ENCODE peak calls at places on chromosomes 16 and 17, in ten cellular contexts. One of them, this sample, is unnamed.

GRCh38 chr16:52453661-52454060 is 93.3 kb downstream of the TOX3 start:
- DNase-seq in stimulated activated CD4-positive, alpha-beta T cell treated with anti-CD3 and anti-CD28 coated beads, TNF-alpha, amount 100 ng/mL, for 1 hour: no peak
- DNase-seq in AG04450: no peak
- DNase-seq in NCI-H1092: no peak
- DNase-seq in nephron progenitor cell: no peak
- DNase-seq in tibial nerve: no peak
- DNase-seq in glutamatergic neuron: no peak
- DNase-seq in cardiac fibroblast: no peak
- DNase-seq in testis: no peak
- DNase-seq in naive B cell: no peak
- DNase-seq in this sample: no peak

GRCh38 chr16:81601008-81601428 is 156.4 kb downstream of the CMIP start:
- DNase-seq in stimulated activated CD4-positive, alpha-beta T cell treated with anti-CD3 and anti-CD28 coated beads, TNF-alpha, amount 100 ng/mL, for 1 hour: no peak
- DNase-seq in AG04450: no peak
- DNase-seq in NCI-H1092: no peak
- DNase-seq in nephron progenitor cell: no peak
- DNase-seq in tibial nerve: no peak
- DNase-seq in glutamatergic neuron: no peak
- DNase-seq in cardiac fibroblast: peak
- DNase-seq in testis: no peak
- DNase-seq in naive B cell: no peak
- DNase-seq in this sample: peak

GRCh38 chr17:76738468-76738850 is 540 bp downstream of the MFSD11 start:
- DNase-seq in stimulated activated CD4-positive, alpha-beta T cell treated with anti-CD3 and anti-CD28 coated beads, TNF-alpha, amount 100 ng/mL, for 1 hour: no peak
- DNase-seq in AG04450: no peak
- DNase-seq in NCI-H1092: no peak
- DNase-seq in nephron progenitor cell: no peak
- DNase-seq in tibial nerve: no peak
- DNase-seq in glutamatergic neuron: no peak
- DNase-seq in cardiac fibroblast: peak
- DNase-seq in testis: no peak
- DNase-seq in naive B cell: no peak
- DNase-seq in this sample: no peak

GRCh38 chr17:10183931-10184930 is 14.2 kb downstream of the GAS7 start:
- DNase-seq in stimulated activated CD4-positive, alpha-beta T cell treated with anti-CD3 and anti-CD28 coated beads, TNF-alpha, amount 100 ng/mL, for 1 hour: no peak
- DNase-seq in AG04450: no peak
- DNase-seq in NCI-H1092: no peak
- DNase-seq in nephron progenitor cell: no peak
- DNase-seq in tibial nerve: no peak
- DNase-seq in glutamatergic neuron: no peak
- DNase-seq in cardiac fibroblast: no peak
- DNase-seq in testis: no peak
- DNase-seq in naive B cell: no peak
- DNase-seq in this sample: no peak

GRCh38 chr16:50209548-50210265 is 56.6 kb downstream of the TENT4B start:
- DNase-seq in stimulated activated CD4-positive, alpha-beta T cell treated with anti-CD3 and anti-CD28 coated beads, TNF-alpha, amount 100 ng/mL, for 1 hour: no peak
- DNase-seq in AG04450: no peak
- DNase-seq in NCI-H1092: no peak
- DNase-seq in nephron progenitor cell: no peak
- DNase-seq in tibial nerve: no peak
- DNase-seq in glutamatergic neuron: no peak
- DNase-seq in cardiac fibroblast: no peak
- DNase-seq in testis: no peak
- DNase-seq in naive B cell: peak
- DNase-seq in this sample: no peak

GRCh38 chr17:2598166-2598565 is 4.7 kb downstream of the PAFAH1B1 start:
- DNase-seq in stimulated activated CD4-positive, alpha-beta T cell treated with anti-CD3 and anti-CD28 coated beads, TNF-alpha, amount 100 ng/mL, for 1 hour: no peak
- DNase-seq in AG04450: no peak
- DNase-seq in NCI-H1092: no peak
- DNase-seq in nephron progenitor cell: no peak
- DNase-seq in tibial nerve: no peak
- DNase-seq in glutamatergic neuron: no peak
- DNase-seq in cardiac fibroblast: peak
- DNase-seq in testis: no peak
- DNase-seq in naive B cell: no peak
- DNase-seq in this sample: no peak

GRCh38 chr17:80187090-80187489 is 17.3 kb downstream of the CARD14 start:
- DNase-seq in stimulated activated CD4-positive, alpha-beta T cell treated with anti-CD3 and anti-CD28 coated beads, TNF-alpha, amount 100 ng/mL, for 1 hour: no peak
- DNase-seq in AG04450: no peak
- DNase-seq in NCI-H1092: no peak
- DNase-seq in nephron progenitor cell: no peak
- DNase-seq in tibial nerve: peak
- DNase-seq in glutamatergic neuron: no peak
- DNase-seq in cardiac fibroblast: peak
- DNase-seq in testis: no peak
- DNase-seq in naive B cell: no peak
- DNase-seq in this sample: no peak

GRCh38 chr17:17780941-17781590 is 55.7 kb downstream of the SREBF1 start:
- DNase-seq in stimulated activated CD4-positive, alpha-beta T cell treated with anti-CD3 and anti-CD28 coated beads, TNF-alpha, amount 100 ng/mL, for 1 hour: no peak
- DNase-seq in AG04450: peak
- DNase-seq in NCI-H1092: no peak
- DNase-seq in nephron progenitor cell: peak
- DNase-seq in tibial nerve: no peak
- DNase-seq in glutamatergic neuron: no peak
- DNase-seq in cardiac fibroblast: peak
- DNase-seq in testis: peak
- DNase-seq in naive B cell: no peak
- DNase-seq in this sample: peak

GRCh38 chr17:75913537-75914210 is 9.0 kb upstream of the MRPL38 start:
- DNase-seq in stimulated activated CD4-positive, alpha-beta T cell treated with anti-CD3 and anti-CD28 coated beads, TNF-alpha, amount 100 ng/mL, for 1 hour: no peak
- DNase-seq in AG04450: no peak
- DNase-seq in NCI-H1092: no peak
- DNase-seq in nephron progenitor cell: no peak
- DNase-seq in tibial nerve: no peak
- DNase-seq in glutamatergic neuron: no peak
- DNase-seq in cardiac fibroblast: no peak
- DNase-seq in testis: no peak
- DNase-seq in naive B cell: no peak
- DNase-seq in this sample: no peak

GRCh38 chr16:28977703-28978641 is 3.4 kb downstream of the SPNS1 start:
- DNase-seq in stimulated activated CD4-positive, alpha-beta T cell treated with anti-CD3 and anti-CD28 coated beads, TNF-alpha, amount 100 ng/mL, for 1 hour: no peak
- DNase-seq in AG04450: no peak
- DNase-seq in NCI-H1092: no peak
- DNase-seq in nephron progenitor cell: peak
- DNase-seq in tibial nerve: no peak
- DNase-seq in glutamatergic neuron: no peak
- DNase-seq in cardiac fibroblast: no peak
- DNase-seq in testis: no peak
- DNase-seq in naive B cell: peak
- DNase-seq in this sample: no peak

GRCh38 chr16:78244131-78244899 is 144.9 kb downstream of the WWOX start:
- DNase-seq in stimulated activated CD4-positive, alpha-beta T cell treated with anti-CD3 and anti-CD28 coated beads, TNF-alpha, amount 100 ng/mL, for 1 hour: no peak
- DNase-seq in AG04450: no peak
- DNase-seq in NCI-H1092: no peak
- DNase-seq in nephron progenitor cell: no peak
- DNase-seq in tibial nerve: no peak
- DNase-seq in glutamatergic neuron: no peak
- DNase-seq in cardiac fibroblast: no peak
- DNase-seq in testis: no peak
- DNase-seq in naive B cell: no peak
- DNase-seq in this sample: no peak

GRCh38 chr16:974001-974601 is 3.3 kb upstream of the LMF1 start:
- DNase-seq in stimulated activated CD4-positive, alpha-beta T cell treated with anti-CD3 and anti-CD28 coated beads, TNF-alpha, amount 100 ng/mL, for 1 hour: no peak
- DNase-seq in AG04450: no peak
- DNase-seq in NCI-H1092: no peak
- DNase-seq in nephron progenitor cell: no peak
- DNase-seq in tibial nerve: no peak
- DNase-seq in glutamatergic neuron: no peak
- DNase-seq in cardiac fibroblast: no peak
- DNase-seq in testis: no peak
- DNase-seq in naive B cell: no peak
- DNase-seq in this sample: no peak

GRCh38 chr16:77916111-77916510 is 106.2 kb upstream of the CLEC3A start:
- DNase-seq in stimulated activated CD4-positive, alpha-beta T cell treated with anti-CD3 and anti-CD28 coated beads, TNF-alpha, amount 100 ng/mL, for 1 hour: no peak
- DNase-seq in AG04450: no peak
- DNase-seq in NCI-H1092: no peak
- DNase-seq in nephron progenitor cell: no peak
- DNase-seq in tibial nerve: no peak
- DNase-seq in glutamatergic neuron: no peak
- DNase-seq in cardiac fibroblast: no peak
- DNase-seq in testis: no peak
- DNase-seq in naive B cell: no peak
- DNase-seq in this sample: no peak

GRCh38 chr16:80231888-80232287 is 308.9 kb upstream of the DYNLRB2 start:
- DNase-seq in stimulated activated CD4-positive, alpha-beta T cell treated with anti-CD3 and anti-CD28 coated beads, TNF-alpha, amount 100 ng/mL, for 1 hour: no peak
- DNase-seq in AG04450: peak
- DNase-seq in NCI-H1092: no peak
- DNase-seq in nephron progenitor cell: no peak
- DNase-seq in tibial nerve: no peak
- DNase-seq in glutamatergic neuron: no peak
- DNase-seq in cardiac fibroblast: peak
- DNase-seq in testis: no peak
- DNase-seq in naive B cell: no peak
- DNase-seq in this sample: peak

GRCh38 chr16:71426069-71426879 is 15.6 kb downstream of the TLE7 start:
- DNase-seq in stimulated activated CD4-positive, alpha-beta T cell treated with anti-CD3 and anti-CD28 coated beads, TNF-alpha, amount 100 ng/mL, for 1 hour: no peak
- DNase-seq in AG04450: peak
- DNase-seq in NCI-H1092: peak
- DNase-seq in nephron progenitor cell: peak
- DNase-seq in tibial nerve: peak
- DNase-seq in glutamatergic neuron: peak
- DNase-seq in cardiac fibroblast: peak
- DNase-seq in testis: peak
- DNase-seq in naive B cell: no peak
- DNase-seq in this sample: peak

GRCh38 chr16:4675864-4676786 is 17.2 kb upstream of the NUDT16L1 start:
- DNase-seq in stimulated activated CD4-positive, alpha-beta T cell treated with anti-CD3 and anti-CD28 coated beads, TNF-alpha, amount 100 ng/mL, for 1 hour: peak
- DNase-seq in AG04450: no peak
- DNase-seq in NCI-H1092: no peak
- DNase-seq in nephron progenitor cell: no peak
- DNase-seq in tibial nerve: no peak
- DNase-seq in glutamatergic neuron: no peak
- DNase-seq in cardiac fibroblast: no peak
- DNase-seq in testis: no peak
- DNase-seq in naive B cell: no peak
- DNase-seq in this sample: no peak